ENCODE peak calls at places on chromosomes 3 and 15, in nine cellular contexts. One of them, this sample, is unnamed.

GRCh38 chr3:13185737-13186136 is 112.5 kb upstream of the IQSEC1 start:
- DNase-seq in HT1080: no peak
- DNase-seq in NT2/D1: no peak
- DNase-seq in central memory CD4-positive, alpha-beta T cell: no peak
- DNase-seq in effector CD4-positive, alpha-beta T cell: no peak
- DNase-seq in activated naive CD4-positive, alpha-beta T cell treated with anti-CD3 and anti-CD28 coated beads for 36 hours: no peak
- DNase-seq in kidney: peak; percentile 10
- DNase-seq in pons: no peak
- DNase-seq in NCI-H446 treated with DMSO at 0.1 percent for 48 hours: no peak
- DNase-seq in this sample: no peak

GRCh38 chr3:116029286-116029685 is 406.0 kb downstream of the GAP43 start:
- DNase-seq in effector CD4-positive, alpha-beta T cell: no peak
- DNase-seq in pons: no peak
- DNase-seq in HT1080: no peak
- DNase-seq in activated naive CD4-positive, alpha-beta T cell treated with anti-CD3 and anti-CD28 coated beads for 36 hours: no peak
- DNase-seq in kidney: no peak
- DNase-seq in NCI-H446 treated with DMSO at 0.1 percent for 48 hours: no peak
- DNase-seq in central memory CD4-positive, alpha-beta T cell: no peak
- DNase-seq in NT2/D1: no peak
- DNase-seq in this sample: no peak

GRCh38 chr3:148211725-148212124 is 486.0 kb upstream of the AGTR1 start:
- DNase-seq in activated naive CD4-positive, alpha-beta T cell treated with anti-CD3 and anti-CD28 coated beads for 36 hours: no peak
- DNase-seq in kidney: no peak
- DNase-seq in NT2/D1: no peak
- DNase-seq in HT1080: peak; percentile 57
- DNase-seq in effector CD4-positive, alpha-beta T cell: no peak
- DNase-seq in NCI-H446 treated with DMSO at 0.1 percent for 48 hours: no peak
- DNase-seq in central memory CD4-positive, alpha-beta T cell: no peak
- DNase-seq in pons: no peak
- DNase-seq in this sample: no peak

GRCh38 chr15:85711590-85712192 is 83.0 kb downstream of the KLHL25 start:
- DNase-seq in central memory CD4-positive, alpha-beta T cell: no peak
- DNase-seq in pons: no peak
- DNase-seq in HT1080: no peak
- DNase-seq in activated naive CD4-positive, alpha-beta T cell treated with anti-CD3 and anti-CD28 coated beads for 36 hours: no peak
- DNase-seq in kidney: no peak
- DNase-seq in NT2/D1: no peak
- DNase-seq in NCI-H446 treated with DMSO at 0.1 percent for 48 hours: no peak
- DNase-seq in effector CD4-positive, alpha-beta T cell: no peak
- DNase-seq in this sample: no peak

GRCh38 chr3:176584413-176585176 is 612.7 kb downstream of the TBL1XR1 start:
- DNase-seq in activated naive CD4-positive, alpha-beta T cell treated with anti-CD3 and anti-CD28 coated beads for 36 hours: no peak
- DNase-seq in central memory CD4-positive, alpha-beta T cell: no peak
- DNase-seq in NCI-H446 treated with DMSO at 0.1 percent for 48 hours: no peak
- DNase-seq in pons: no peak
- DNase-seq in NT2/D1: no peak
- DNase-seq in kidney: no peak
- DNase-seq in effector CD4-positive, alpha-beta T cell: no peak
- DNase-seq in HT1080: peak; percentile 26
- DNase-seq in this sample: no peak

GRCh38 chr3:129593595-129594339 is 12.7 kb downstream of the PLXND1 start:
- DNase-seq in central memory CD4-positive, alpha-beta T cell: peak; percentile 65
- DNase-seq in effector CD4-positive, alpha-beta T cell: no peak
- DNase-seq in activated naive CD4-positive, alpha-beta T cell treated with anti-CD3 and anti-CD28 coated beads for 36 hours: peak; percentile 76
- DNase-seq in NT2/D1: no peak
- DNase-seq in NCI-H446 treated with DMSO at 0.1 percent for 48 hours: no peak
- DNase-seq in kidney: no peak
- DNase-seq in HT1080: no peak
- DNase-seq in pons: no peak
- DNase-seq in this sample: peak; percentile 33

GRCh38 chr15:31499953-31500808 is 173.5 kb downstream of the KLF13 start:
- DNase-seq in NCI-H446 treated with DMSO at 0.1 percent for 48 hours: no peak
- DNase-seq in effector CD4-positive, alpha-beta T cell: no peak
- DNase-seq in NT2/D1: no peak
- DNase-seq in pons: no peak
- DNase-seq in central memory CD4-positive, alpha-beta T cell: no peak
- DNase-seq in kidney: peak; percentile 66
- DNase-seq in HT1080: no peak
- DNase-seq in activated naive CD4-positive, alpha-beta T cell treated with anti-CD3 and anti-CD28 coated beads for 36 hours: no peak
- DNase-seq in this sample: no peak

GRCh38 chr3:62817678-62818077 is 57.5 kb downstream of the CADPS start:
- DNase-seq in activated naive CD4-positive, alpha-beta T cell treated with anti-CD3 and anti-CD28 coated beads for 36 hours: no peak
- DNase-seq in effector CD4-positive, alpha-beta T cell: no peak
- DNase-seq in kidney: no peak
- DNase-seq in pons: no peak
- DNase-seq in NCI-H446 treated with DMSO at 0.1 percent for 48 hours: no peak
- DNase-seq in central memory CD4-positive, alpha-beta T cell: no peak
- DNase-seq in NT2/D1: no peak
- DNase-seq in HT1080: peak; percentile 6
- DNase-seq in this sample: no peak

GRCh38 chr3:106485202-106485601 is 616.4 kb upstream of the CBLB start:
- DNase-seq in effector CD4-positive, alpha-beta T cell: no peak
- DNase-seq in pons: no peak
- DNase-seq in kidney: no peak
- DNase-seq in NCI-H446 treated with DMSO at 0.1 percent for 48 hours: no peak
- DNase-seq in HT1080: no peak
- DNase-seq in central memory CD4-positive, alpha-beta T cell: no peak
- DNase-seq in activated naive CD4-positive, alpha-beta T cell treated with anti-CD3 and anti-CD28 coated beads for 36 hours: no peak
- DNase-seq in NT2/D1: no peak
- DNase-seq in this sample: no peak

GRCh38 chr3:65955792-65956477 is 82.8 kb downstream of the MAGI1 start:
- DNase-seq in HT1080: peak; percentile 89
- DNase-seq in NT2/D1: no peak
- DNase-seq in pons: no peak
- DNase-seq in kidney: no peak
- DNase-seq in activated naive CD4-positive, alpha-beta T cell treated with anti-CD3 and anti-CD28 coated beads for 36 hours: no peak
- DNase-seq in central memory CD4-positive, alpha-beta T cell: no peak
- DNase-seq in NCI-H446 treated with DMSO at 0.1 percent for 48 hours: no peak
- DNase-seq in effector CD4-positive, alpha-beta T cell: no peak
- DNase-seq in this sample: no peak

GRCh38 chr15:48925714-48926223 is 38.0 kb downstream of the SHC4 start:
- DNase-seq in activated naive CD4-positive, alpha-beta T cell treated with anti-CD3 and anti-CD28 coated beads for 36 hours: peak; percentile 19
- DNase-seq in effector CD4-positive, alpha-beta T cell: no peak
- DNase-seq in NT2/D1: no peak
- DNase-seq in kidney: no peak
- DNase-seq in central memory CD4-positive, alpha-beta T cell: no peak
- DNase-seq in NCI-H446 treated with DMSO at 0.1 percent for 48 hours: peak; percentile 56
- DNase-seq in HT1080: peak; percentile 99
- DNase-seq in pons: no peak
- DNase-seq in this sample: no peak

GRCh38 chr3:153372326-153372725 is 210.3 kb downstream of the RAP2B start:
- DNase-seq in pons: no peak
- DNase-seq in NCI-H446 treated with DMSO at 0.1 percent for 48 hours: no peak
- DNase-seq in central memory CD4-positive, alpha-beta T cell: no peak
- DNase-seq in NT2/D1: no peak
- DNase-seq in activated naive CD4-positive, alpha-beta T cell treated with anti-CD3 and anti-CD28 coated beads for 36 hours: no peak
- DNase-seq in HT1080: peak; percentile 33
- DNase-seq in kidney: no peak
- DNase-seq in effector CD4-positive, alpha-beta T cell: no peak
- DNase-seq in this sample: no peak

GRCh38 chr3:42749025-42749752 is 23.9 kb downstream of the CCDC13 start:
- DNase-seq in NT2/D1: no peak
- DNase-seq in effector CD4-positive, alpha-beta T cell: no peak
- DNase-seq in NCI-H446 treated with DMSO at 0.1 percent for 48 hours: no peak
- DNase-seq in activated naive CD4-positive, alpha-beta T cell treated with anti-CD3 and anti-CD28 coated beads for 36 hours: no peak
- DNase-seq in kidney: no peak
- DNase-seq in HT1080: no peak
- DNase-seq in central memory CD4-positive, alpha-beta T cell: no peak
- DNase-seq in pons: no peak
- DNase-seq in this sample: no peak

GRCh38 chr3:24401090-24401810 is 93.4 kb downstream of the THRB start:
- DNase-seq in effector CD4-positive, alpha-beta T cell: no peak
- DNase-seq in activated naive CD4-positive, alpha-beta T cell treated with anti-CD3 and anti-CD28 coated beads for 36 hours: no peak
- DNase-seq in central memory CD4-positive, alpha-beta T cell: no peak
- DNase-seq in pons: no peak
- DNase-seq in HT1080: no peak
- DNase-seq in NCI-H446 treated with DMSO at 0.1 percent for 48 hours: peak; percentile 3
- DNase-seq in NT2/D1: no peak
- DNase-seq in kidney: no peak
- DNase-seq in this sample: no peak

GRCh38 chr3:32583708-32584107 is 13.1 kb upstream of the DYNC1LI1 start:
- DNase-seq in kidney: no peak
- DNase-seq in activated naive CD4-positive, alpha-beta T cell treated with anti-CD3 and anti-CD28 coated beads for 36 hours: no peak
- DNase-seq in pons: no peak
- DNase-seq in NT2/D1: no peak
- DNase-seq in HT1080: no peak
- DNase-seq in NCI-H446 treated with DMSO at 0.1 percent for 48 hours: no peak
- DNase-seq in effector CD4-positive, alpha-beta T cell: no peak
- DNase-seq in central memory CD4-positive, alpha-beta T cell: no peak
- DNase-seq in this sample: no peak

GRCh38 chr3:157807286-157807685 is 298.9 kb downstream of the SHOX2 start:
- DNase-seq in kidney: no peak
- DNase-seq in NCI-H446 treated with DMSO at 0.1 percent for 48 hours: no peak
- DNase-seq in central memory CD4-positive, alpha-beta T cell: no peak
- DNase-seq in NT2/D1: no peak
- DNase-seq in pons: no peak
- DNase-seq in effector CD4-positive, alpha-beta T cell: no peak
- DNase-seq in HT1080: peak; percentile 43
- DNase-seq in activated naive CD4-positive, alpha-beta T cell treated with anti-CD3 and anti-CD28 coated beads for 36 hours: no peak
- DNase-seq in this sample: no peak

GRCh38 chr3:9897408-9898372 is 5.0 kb upstream of the IL17RE start:
- DNase-seq in HT1080: peak; percentile 63
- DNase-seq in kidney: no peak
- DNase-seq in pons: no peak
- DNase-seq in NCI-H446 treated with DMSO at 0.1 percent for 48 hours: peak; percentile 27
- DNase-seq in NT2/D1: no peak
- DNase-seq in activated naive CD4-positive, alpha-beta T cell treated with anti-CD3 and anti-CD28 coated beads for 36 hours: no peak
- DNase-seq in effector CD4-positive, alpha-beta T cell: no peak
- DNase-seq in central memory CD4-positive, alpha-beta T cell: no peak
- DNase-seq in this sample: no peak

GRCh38 chr3:114363554-114364202 is 69.8 kb downstream of the TIGIT start:
- DNase-seq in NT2/D1: no peak
- DNase-seq in kidney: no peak
- DNase-seq in pons: peak; percentile 50
- DNase-seq in activated naive CD4-positive, alpha-beta T cell treated with anti-CD3 and anti-CD28 coated beads for 36 hours: no peak
- DNase-seq in HT1080: peak; percentile 54
- DNase-seq in central memory CD4-positive, alpha-beta T cell: no peak
- DNase-seq in NCI-H446 treated with DMSO at 0.1 percent for 48 hours: no peak
- DNase-seq in effector CD4-positive, alpha-beta T cell: no peak
- DNase-seq in this sample: no peak

GRCh38 chr3:13518516-13519351 is 30.2 kb upstream of the FBLN2 start:
- DNase-seq in kidney: peak; percentile 80
- DNase-seq in NT2/D1: no peak
- DNase-seq in central memory CD4-positive, alpha-beta T cell: no peak
- DNase-seq in HT1080: no peak
- DNase-seq in pons: peak; percentile 57
- DNase-seq in effector CD4-positive, alpha-beta T cell: no peak
- DNase-seq in NCI-H446 treated with DMSO at 0.1 percent for 48 hours: peak; percentile 91
- DNase-seq in activated naive CD4-positive, alpha-beta T cell treated with anti-CD3 and anti-CD28 coated beads for 36 hours: no peak
- DNase-seq in this sample: no peak

GRCh38 chr15:67822537-67823370 is 2.6 kb upstream of the SKOR1 start:
- DNase-seq in HT1080: no peak
- DNase-seq in NCI-H446 treated with DMSO at 0.1 percent for 48 hours: no peak
- DNase-seq in effector CD4-positive, alpha-beta T cell: no peak
- DNase-seq in pons: no peak
- DNase-seq in activated naive CD4-positive, alpha-beta T cell treated with anti-CD3 and anti-CD28 coated beads for 36 hours: no peak
- DNase-seq in NT2/D1: no peak
- DNase-seq in central memory CD4-positive, alpha-beta T cell: no peak
- DNase-seq in kidney: peak; percentile 51
- DNase-seq in this sample: no peak

GRCh38 chr3:155917781-155918180 is 47.3 kb downstream of the GMPS start:
- DNase-seq in HT1080: no peak
- DNase-seq in NT2/D1: no peak
- DNase-seq in effector CD4-positive, alpha-beta T cell: no peak
- DNase-seq in kidney: no peak
- DNase-seq in central memory CD4-positive, alpha-beta T cell: no peak
- DNase-seq in NCI-H446 treated with DMSO at 0.1 percent for 48 hours: no peak
- DNase-seq in activated naive CD4-positive, alpha-beta T cell treated with anti-CD3 and anti-CD28 coated beads for 36 hours: no peak
- DNase-seq in pons: no peak
- DNase-seq in this sample: no peak